ENCODE peak calls at places on chromosomes 16 and 17, in eight cellular contexts. One of them, this sample, is unnamed.

GRCh38 chr17:39769974-39770587 is 32.3 kb downstream of the GRB7 start:
- DNase-seq in GM23248: peak; percentile 41
- DNase-seq in left ventricle myocardium inferior: no peak
- DNase-seq in activated CD8-positive, alpha-beta T cell treated with anti-CD3 and anti-CD28 coated beads, Interleukin-2, amount 10 ng/mL, durations not matched to agents 7 days and 5 days: peak; percentile 60
- DNase-seq in activated gamma-delta T cell treated with Interleukin-2 at 50 U/mL for 16 hours: peak; percentile 54
- DNase-seq in T follicular helper cell: peak; percentile 54
- DNase-seq in cortex of kidney: no peak
- DNase-seq in RWPE1: peak; percentile 88
- DNase-seq in this sample: no peak

GRCh38 chr16:47311738-47312505 is 148.9 kb downstream of the ITFG1 start:
- DNase-seq in RWPE1: peak; percentile 49
- DNase-seq in activated gamma-delta T cell treated with Interleukin-2 at 50 U/mL for 16 hours: no peak
- DNase-seq in GM23248: peak; percentile 12
- DNase-seq in activated CD8-positive, alpha-beta T cell treated with anti-CD3 and anti-CD28 coated beads, Interleukin-2, amount 10 ng/mL, durations not matched to agents 7 days and 5 days: no peak
- DNase-seq in cortex of kidney: no peak
- DNase-seq in left ventricle myocardium inferior: no peak
- DNase-seq in T follicular helper cell: no peak
- DNase-seq in this sample: peak; percentile 0

GRCh38 chr16:85028638-85029412 is 1.2 kb downstream of the KIAA0513 start:
- DNase-seq in left ventricle myocardium inferior: no peak
- DNase-seq in activated gamma-delta T cell treated with Interleukin-2 at 50 U/mL for 16 hours: peak; percentile 67
- DNase-seq in RWPE1: peak; percentile 80
- DNase-seq in activated CD8-positive, alpha-beta T cell treated with anti-CD3 and anti-CD28 coated beads, Interleukin-2, amount 10 ng/mL, durations not matched to agents 7 days and 5 days: peak; percentile 80
- DNase-seq in GM23248: peak; percentile 90
- DNase-seq in T follicular helper cell: peak; percentile 74
- DNase-seq in cortex of kidney: no peak
- DNase-seq in this sample: peak; percentile 76

GRCh38 chr17:57761887-57762286 is 16.8 kb upstream of the CCDC182 start:
- DNase-seq in GM23248: no peak
- DNase-seq in T follicular helper cell: no peak
- DNase-seq in cortex of kidney: no peak
- DNase-seq in activated gamma-delta T cell treated with Interleukin-2 at 50 U/mL for 16 hours: no peak
- DNase-seq in activated CD8-positive, alpha-beta T cell treated with anti-CD3 and anti-CD28 coated beads, Interleukin-2, amount 10 ng/mL, durations not matched to agents 7 days and 5 days: no peak
- DNase-seq in left ventricle myocardium inferior: no peak
- DNase-seq in RWPE1: no peak
- DNase-seq in this sample: no peak

GRCh38 chr17:20189322-20189721 is 180.2 kb downstream of the SPECC1 start:
- DNase-seq in GM23248: peak; percentile 64
- DNase-seq in RWPE1: peak; percentile 75
- DNase-seq in left ventricle myocardium inferior: no peak
- DNase-seq in activated gamma-delta T cell treated with Interleukin-2 at 50 U/mL for 16 hours: no peak
- DNase-seq in activated CD8-positive, alpha-beta T cell treated with anti-CD3 and anti-CD28 coated beads, Interleukin-2, amount 10 ng/mL, durations not matched to agents 7 days and 5 days: no peak
- DNase-seq in cortex of kidney: no peak
- DNase-seq in T follicular helper cell: no peak
- DNase-seq in this sample: no peak

GRCh38 chr17:36475346-36475970 is 11.0 kb upstream of the ZNHIT3 start:
- DNase-seq in activated CD8-positive, alpha-beta T cell treated with anti-CD3 and anti-CD28 coated beads, Interleukin-2, amount 10 ng/mL, durations not matched to agents 7 days and 5 days: no peak
- DNase-seq in RWPE1: no peak
- DNase-seq in left ventricle myocardium inferior: no peak
- DNase-seq in activated gamma-delta T cell treated with Interleukin-2 at 50 U/mL for 16 hours: no peak
- DNase-seq in T follicular helper cell: no peak
- DNase-seq in cortex of kidney: no peak
- DNase-seq in GM23248: no peak
- DNase-seq in this sample: peak; percentile 94

GRCh38 chr16:10565167-10565566 is 15.2 kb downstream of the EMP2 start:
- DNase-seq in activated CD8-positive, alpha-beta T cell treated with anti-CD3 and anti-CD28 coated beads, Interleukin-2, amount 10 ng/mL, durations not matched to agents 7 days and 5 days: no peak
- DNase-seq in GM23248: no peak
- DNase-seq in RWPE1: no peak
- DNase-seq in left ventricle myocardium inferior: no peak
- DNase-seq in T follicular helper cell: no peak
- DNase-seq in cortex of kidney: no peak
- DNase-seq in activated gamma-delta T cell treated with Interleukin-2 at 50 U/mL for 16 hours: no peak
- DNase-seq in this sample: no peak

GRCh38 chr17:2241823-2242222 is 61.8 kb downstream of the SMG6 start:
- DNase-seq in left ventricle myocardium inferior: no peak
- DNase-seq in RWPE1: no peak
- DNase-seq in cortex of kidney: no peak
- DNase-seq in T follicular helper cell: no peak
- DNase-seq in GM23248: peak; percentile 87
- DNase-seq in activated CD8-positive, alpha-beta T cell treated with anti-CD3 and anti-CD28 coated beads, Interleukin-2, amount 10 ng/mL, durations not matched to agents 7 days and 5 days: no peak
- DNase-seq in activated gamma-delta T cell treated with Interleukin-2 at 50 U/mL for 16 hours: no peak
- DNase-seq in this sample: no peak

GRCh38 chr17:4881761-4882555 is 17.4 kb upstream of the C17orf107 start:
- DNase-seq in T follicular helper cell: peak; percentile 54
- DNase-seq in cortex of kidney: no peak
- DNase-seq in GM23248: peak; percentile 64
- DNase-seq in activated gamma-delta T cell treated with Interleukin-2 at 50 U/mL for 16 hours: peak; percentile 65
- DNase-seq in activated CD8-positive, alpha-beta T cell treated with anti-CD3 and anti-CD28 coated beads, Interleukin-2, amount 10 ng/mL, durations not matched to agents 7 days and 5 days: peak; percentile 73
- DNase-seq in left ventricle myocardium inferior: peak; percentile 58
- DNase-seq in RWPE1: peak; percentile 57
- DNase-seq in this sample: no peak

GRCh38 chr17:82296511-82297279 is 20.7 kb downstream of the CD7 start:
- DNase-seq in activated gamma-delta T cell treated with Interleukin-2 at 50 U/mL for 16 hours: no peak
- DNase-seq in activated CD8-positive, alpha-beta T cell treated with anti-CD3 and anti-CD28 coated beads, Interleukin-2, amount 10 ng/mL, durations not matched to agents 7 days and 5 days: no peak
- DNase-seq in cortex of kidney: no peak
- DNase-seq in GM23248: no peak
- DNase-seq in left ventricle myocardium inferior: no peak
- DNase-seq in T follicular helper cell: no peak
- DNase-seq in RWPE1: no peak
- DNase-seq in this sample: no peak